ENCODE peak calls at places on chromosome 21, in seven cellular contexts. J is cardiac muscle cell; F is effector CD4-positive, alpha-beta T cell; Q is amniotic epithelial cell; W is amniotic stem cell; A is cardiac septum; R is fibroblast of lung. D is an unnamed sample.

GRCh38 chr21:43012596-43012995 is 38.2 kb downstream of the PKNOX1 start:
- DNase-seq in J (no peak), R (no peak), A (no peak), Q (peak), F (no peak), W (no peak), D (no peak)

GRCh38 chr21:42845296-42845965 is 33.9 kb downstream of the WDR4 start:
- DNase-seq in F (no peak), Q (peak), A (peak), J (no peak), R (peak), W (no peak), D (no peak)

GRCh38 chr21:35563885-35564451 is 496.4 kb downstream of the SETD4 start:
- DNase-seq in A (peak), W (peak), R (peak), F (no peak), Q (peak), J (no peak), D (no peak)

GRCh38 chr21:27171704-27172103 is 204.8 kb upstream of the ADAMTS5 start:
- DNase-seq in A (no peak), W (no peak), R (peak), Q (peak), J (no peak), F (no peak), D (no peak)

GRCh38 chr21:22711636-22712035 is 1713.4 kb downstream of the NCAM2 start:
- DNase-seq in J (no peak), A (no peak), R (no peak), W (no peak), Q (no peak), F (no peak), D (no peak)

GRCh38 chr21:41894922-41895557 is 15.9 kb upstream of the PRDM15 start:
- DNase-seq in A (no peak), R (peak), F (no peak), W (peak), Q (peak), J (no peak), D (no peak)

GRCh38 chr21:44375281-44375651 is 21.8 kb downstream of the TRPM2 start:
- DNase-seq in F (no peak), A (peak), W (no peak), R (no peak), Q (no peak), J (no peak), D (no peak)

GRCh38 chr21:44425895-44426662 is 29.2 kb upstream of the LRRC3 start:
- DNase-seq in J (no peak), R (no peak), F (no peak), W (no peak), Q (no peak), A (peak), D (no peak)

GRCh38 chr21:32641715-32642698 is 29.8 kb upstream of the CFAP298 start:
- DNase-seq in J (no peak), W (no peak), F (no peak), Q (no peak), R (no peak), A (no peak), D (no peak)

GRCh38 chr21:43331111-43331961 is 95.6 kb downstream of the SIK1 start:
- DNase-seq in A (no peak), W (no peak), R (no peak), J (no peak), F (no peak), Q (no peak), D (no peak)

GRCh38 chr21:26840912-26841311 is 4.3 kb downstream of the ADAMTS1 start:
- DNase-seq in W (no peak), R (peak), J (no peak), Q (peak), A (no peak), F (no peak), D (no peak)

GRCh38 chr21:39531777-39532333 is 80.1 kb downstream of the SH3BGR start:
- DNase-seq in W (no peak), F (no peak), Q (peak), A (no peak), J (no peak), R (no peak), D (no peak)

GRCh38 chr21:42218836-42219605 is at the start of gene ABCG1:
- DNase-seq in R (no peak), Q (no peak), W (no peak), J (peak), F (peak), A (peak), D (no peak)

GRCh38 chr21:44874497-44875331 is 1.2 kb upstream of the PTTG1IP start:
- DNase-seq in R (no peak), F (no peak), A (peak), Q (no peak), W (no peak), J (peak), D (no peak)

GRCh38 chr21:43634618-43635017 is 24.7 kb downstream of the HSF2BP start:
- DNase-seq in R (no peak), F (no peak), A (no peak), W (no peak), J (no peak), Q (no peak), D (no peak)

GRCh38 chr21:33022489-33022827 is 3.3 kb upstream of the OLIG2 start:
- DNase-seq in Q (no peak), R (no peak), W (no peak), A (no peak), J (no peak), F (no peak), D (no peak)

GRCh38 chr21:39523398-39523797 is 71.6 kb downstream of the SH3BGR start:
- DNase-seq in R (no peak), A (no peak), F (no peak), W (no peak), Q (peak), J (no peak), D (no peak)